ENCODE peak calls at places on chromosomes 5 and 9, in nine cellular contexts. One of them, this sample, is unnamed.

GRCh38 chr5:147427784-147428401 is 82.0 kb downstream of the DPYSL3 start:
- DNase-seq in HFFc6: no peak
- DNase-seq in choroid plexus epithelial cell: peak; percentile 75
- DNase-seq in CD8-positive, alpha-beta T cell: no peak
- DNase-seq in A549: no peak
- DNase-seq in mucosa of descending colon: no peak
- DNase-seq in heart left ventricle: no peak
- DNase-seq in GM10248: no peak
- DNase-seq in GM20000: no peak
- DNase-seq in this sample: peak; percentile 48

GRCh38 chr9:134433101-134433500 is 106.8 kb downstream of the RXRA start:
- DNase-seq in heart left ventricle: no peak
- DNase-seq in choroid plexus epithelial cell: peak; percentile 21
- DNase-seq in HFFc6: peak; percentile 49
- DNase-seq in CD8-positive, alpha-beta T cell: no peak
- DNase-seq in GM10248: no peak
- DNase-seq in A549: no peak
- DNase-seq in mucosa of descending colon: no peak
- DNase-seq in GM20000: no peak
- DNase-seq in this sample: no peak

GRCh38 chr5:142095035-142095434 is 13.5 kb upstream of the NDFIP1 start:
- DNase-seq in GM20000: no peak
- DNase-seq in choroid plexus epithelial cell: no peak
- DNase-seq in A549: no peak
- DNase-seq in CD8-positive, alpha-beta T cell: peak; percentile 18
- DNase-seq in GM10248: no peak
- DNase-seq in mucosa of descending colon: no peak
- DNase-seq in heart left ventricle: no peak
- DNase-seq in HFFc6: no peak
- DNase-seq in this sample: no peak

GRCh38 chr9:88196456-88196855 is 58.2 kb upstream of the SPATA31C2 start:
- DNase-seq in GM10248: no peak
- DNase-seq in choroid plexus epithelial cell: no peak
- DNase-seq in mucosa of descending colon: no peak
- DNase-seq in HFFc6: no peak
- DNase-seq in heart left ventricle: no peak
- DNase-seq in A549: no peak
- DNase-seq in CD8-positive, alpha-beta T cell: no peak
- DNase-seq in GM20000: no peak
- DNase-seq in this sample: no peak

GRCh38 chr5:179694561-179694960 is 4.2 kb upstream of the CANX start:
- DNase-seq in heart left ventricle: no peak
- DNase-seq in GM10248: no peak
- DNase-seq in HFFc6: no peak
- DNase-seq in GM20000: no peak
- DNase-seq in mucosa of descending colon: no peak
- DNase-seq in choroid plexus epithelial cell: no peak
- DNase-seq in CD8-positive, alpha-beta T cell: no peak
- DNase-seq in A549: no peak
- DNase-seq in this sample: no peak

GRCh38 chr5:3590253-3590966 is 5.2 kb upstream of the IRX1 start:
- DNase-seq in choroid plexus epithelial cell: no peak
- DNase-seq in HFFc6: no peak
- DNase-seq in heart left ventricle: no peak
- DNase-seq in CD8-positive, alpha-beta T cell: no peak
- DNase-seq in GM20000: no peak
- DNase-seq in GM10248: no peak
- DNase-seq in A549: no peak
- DNase-seq in mucosa of descending colon: no peak
- DNase-seq in this sample: no peak

GRCh38 chr9:87270241-87271234 is 227.1 kb upstream of the DAPK1 start:
- DNase-seq in GM20000: no peak
- DNase-seq in heart left ventricle: peak; percentile 63
- DNase-seq in choroid plexus epithelial cell: peak; percentile 85
- DNase-seq in GM10248: no peak
- DNase-seq in A549: no peak
- DNase-seq in CD8-positive, alpha-beta T cell: no peak
- DNase-seq in HFFc6: peak; percentile 94
- DNase-seq in mucosa of descending colon: no peak
- DNase-seq in this sample: peak; percentile 47

GRCh38 chr9:12457237-12457636 is 235.9 kb upstream of the TYRP1 start:
- DNase-seq in A549: no peak
- DNase-seq in CD8-positive, alpha-beta T cell: no peak
- DNase-seq in mucosa of descending colon: no peak
- DNase-seq in heart left ventricle: no peak
- DNase-seq in GM10248: no peak
- DNase-seq in GM20000: no peak
- DNase-seq in choroid plexus epithelial cell: no peak
- DNase-seq in HFFc6: no peak
- DNase-seq in this sample: no peak

GRCh38 chr5:84564311-84564710 is 179.6 kb upstream of the EDIL3 start:
- DNase-seq in CD8-positive, alpha-beta T cell: no peak
- DNase-seq in GM20000: no peak
- DNase-seq in A549: no peak
- DNase-seq in choroid plexus epithelial cell: no peak
- DNase-seq in GM10248: no peak
- DNase-seq in HFFc6: no peak
- DNase-seq in heart left ventricle: no peak
- DNase-seq in mucosa of descending colon: no peak
- DNase-seq in this sample: peak; percentile 57

GRCh38 chr5:149498724-149499336 is 52.4 kb downstream of the CSNK1A1 start:
- DNase-seq in choroid plexus epithelial cell: no peak
- DNase-seq in HFFc6: no peak
- DNase-seq in CD8-positive, alpha-beta T cell: no peak
- DNase-seq in GM10248: no peak
- DNase-seq in mucosa of descending colon: no peak
- DNase-seq in heart left ventricle: no peak
- DNase-seq in A549: no peak
- DNase-seq in GM20000: no peak
- DNase-seq in this sample: no peak

GRCh38 chr5:139705191-139705590 is 57.0 kb downstream of the CXXC5 start:
- DNase-seq in HFFc6: no peak
- DNase-seq in A549: no peak
- DNase-seq in CD8-positive, alpha-beta T cell: no peak
- DNase-seq in GM10248: no peak
- DNase-seq in GM20000: no peak
- DNase-seq in heart left ventricle: no peak
- DNase-seq in mucosa of descending colon: no peak
- DNase-seq in choroid plexus epithelial cell: no peak
- DNase-seq in this sample: no peak

GRCh38 chr5:14912206-14912605 is 40.6 kb upstream of the ANKH start:
- DNase-seq in A549: no peak
- DNase-seq in mucosa of descending colon: no peak
- DNase-seq in HFFc6: no peak
- DNase-seq in GM20000: no peak
- DNase-seq in CD8-positive, alpha-beta T cell: no peak
- DNase-seq in GM10248: no peak
- DNase-seq in heart left ventricle: no peak
- DNase-seq in choroid plexus epithelial cell: no peak
- DNase-seq in this sample: no peak

GRCh38 chr5:84436866-84437265 is 52.2 kb upstream of the EDIL3 start:
- DNase-seq in GM20000: no peak
- DNase-seq in CD8-positive, alpha-beta T cell: no peak
- DNase-seq in mucosa of descending colon: no peak
- DNase-seq in A549: no peak
- DNase-seq in heart left ventricle: no peak
- DNase-seq in GM10248: no peak
- DNase-seq in HFFc6: no peak
- DNase-seq in choroid plexus epithelial cell: peak; percentile 42
- DNase-seq in this sample: peak; percentile 72

DNA sequence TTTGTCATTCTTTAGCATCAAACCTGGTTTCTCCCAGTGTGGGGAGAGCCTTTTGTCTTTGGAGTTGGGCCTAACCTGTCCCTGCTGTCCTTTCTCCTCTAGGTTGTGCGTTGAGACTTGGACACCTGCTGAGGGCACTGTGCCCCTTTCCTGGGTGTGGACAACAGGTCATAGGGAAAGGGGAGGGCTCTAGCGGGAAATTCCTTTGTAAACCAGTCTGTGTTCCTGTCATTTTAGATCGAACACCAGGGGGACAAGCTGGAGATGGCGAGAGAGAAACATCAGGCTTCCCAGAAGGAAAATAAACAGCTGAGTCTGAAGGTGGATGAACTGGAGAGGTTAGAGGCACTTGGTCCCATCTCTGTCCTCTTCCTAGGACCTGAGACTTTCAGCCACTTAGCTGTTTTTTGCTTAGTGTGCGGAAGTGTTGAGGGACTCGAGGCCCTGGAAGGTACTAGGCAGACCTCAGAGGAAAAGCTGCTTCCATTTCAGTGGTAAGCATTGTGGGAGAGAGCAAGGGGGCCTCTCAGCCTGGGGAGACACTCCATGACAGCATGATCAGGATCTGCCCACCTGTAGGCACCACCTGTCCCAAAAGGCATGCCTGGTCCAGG is 8.6 kb upstream of the GLE1 start:
- DNase-seq in heart left ventricle: no peak
- DNase-seq in GM10248: no peak
- DNase-seq in choroid plexus epithelial cell: no peak
- DNase-seq in GM20000: no peak
- DNase-seq in CD8-positive, alpha-beta T cell: no peak
- DNase-seq in A549: no peak
- DNase-seq in HFFc6: no peak
- DNase-seq in mucosa of descending colon: no peak
- DNase-seq in this sample: no peak
- TF ChIP-seq CTCF in heart left ventricle: no peak
- TF ChIP-seq CTCF in GM10248: no peak
- TF ChIP-seq CTCF in choroid plexus epithelial cell: no peak
- TF ChIP-seq CTCF in GM20000: no peak
- TF ChIP-seq CTCF in CD8-positive, alpha-beta T cell: no peak
- TF ChIP-seq CTCF in A549: no peak
- TF ChIP-seq CTCF in HFFc6: peak; percentile 28
- TF ChIP-seq CTCF in mucosa of descending colon: no peak
- TF ChIP-seq CTCF in this sample: no peak

DNA sequence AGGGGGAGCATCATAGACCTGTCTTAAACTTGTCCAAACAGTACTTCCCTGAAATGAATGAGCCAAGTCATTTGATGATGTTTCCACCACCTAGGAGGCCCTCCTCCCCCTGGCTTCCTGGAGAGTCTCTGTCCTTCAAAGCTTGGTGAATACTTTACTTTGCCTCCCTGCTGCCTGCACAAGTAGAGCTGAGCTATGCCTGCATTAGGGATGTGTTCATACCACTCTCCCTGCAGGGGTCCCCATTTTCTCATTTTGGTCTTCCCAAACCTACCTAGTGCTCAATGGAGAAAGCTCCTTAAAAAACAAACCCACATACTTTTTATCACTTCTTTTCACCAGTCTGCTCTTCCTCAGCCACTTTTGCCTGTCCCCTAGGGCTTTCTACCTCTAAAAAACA is 7.7 kb downstream of the CCNI2 start:
- DNase-seq in GM10248: no peak
- DNase-seq in mucosa of descending colon: no peak
- DNase-seq in A549: no peak
- DNase-seq in GM20000: no peak
- DNase-seq in HFFc6: peak; percentile 41
- DNase-seq in CD8-positive, alpha-beta T cell: no peak
- DNase-seq in heart left ventricle: no peak
- DNase-seq in choroid plexus epithelial cell: peak; percentile 72
- DNase-seq in this sample: no peak
- TF ChIP-seq CTCF in GM10248: peak; percentile 2
- TF ChIP-seq CTCF in mucosa of descending colon: no peak
- TF ChIP-seq CTCF in A549: peak; percentile 14
- TF ChIP-seq CTCF in GM20000: no peak
- TF ChIP-seq CTCF in HFFc6: peak; percentile 62
- TF ChIP-seq CTCF in CD8-positive, alpha-beta T cell: no peak
- TF ChIP-seq CTCF in heart left ventricle: peak; percentile 22
- TF ChIP-seq CTCF in choroid plexus epithelial cell: peak; percentile 51
- TF ChIP-seq CTCF in this sample: peak; percentile 11

GRCh38 chr5:32116574-32117313 is 57.4 kb downstream of the GOLPH3 start:
- DNase-seq in choroid plexus epithelial cell: peak; percentile 22
- DNase-seq in mucosa of descending colon: no peak
- DNase-seq in A549: no peak
- DNase-seq in GM10248: no peak
- DNase-seq in CD8-positive, alpha-beta T cell: no peak
- DNase-seq in GM20000: no peak
- DNase-seq in HFFc6: no peak
- DNase-seq in heart left ventricle: no peak
- DNase-seq in this sample: peak; percentile 18

GRCh38 chr5:32110081-32110696 is 63.9 kb downstream of the GOLPH3 start:
- DNase-seq in mucosa of descending colon: no peak
- DNase-seq in A549: no peak
- DNase-seq in HFFc6: no peak
- DNase-seq in choroid plexus epithelial cell: no peak
- DNase-seq in GM20000: no peak
- DNase-seq in heart left ventricle: no peak
- DNase-seq in GM10248: no peak
- DNase-seq in CD8-positive, alpha-beta T cell: no peak
- DNase-seq in this sample: no peak

GRCh38 chr5:32115985-32116384 is 58.1 kb downstream of the GOLPH3 start:
- DNase-seq in HFFc6: no peak
- DNase-seq in heart left ventricle: no peak
- DNase-seq in A549: peak; percentile 15
- DNase-seq in mucosa of descending colon: no peak
- DNase-seq in GM10248: no peak
- DNase-seq in GM20000: no peak
- DNase-seq in CD8-positive, alpha-beta T cell: no peak
- DNase-seq in choroid plexus epithelial cell: peak; percentile 67
- DNase-seq in this sample: no peak
- TF ChIP-seq CTCF in HFFc6: peak; percentile 26
- TF ChIP-seq CTCF in heart left ventricle: no peak
- TF ChIP-seq CTCF in A549: no peak
- TF ChIP-seq CTCF in mucosa of descending colon: no peak
- TF ChIP-seq CTCF in GM10248: no peak
- TF ChIP-seq CTCF in GM20000: no peak
- TF ChIP-seq CTCF in CD8-positive, alpha-beta T cell: no peak
- TF ChIP-seq CTCF in choroid plexus epithelial cell: peak; percentile 50
- TF ChIP-seq CTCF in this sample: no peak

GRCh38 chr5:8827701-8828100 is 718.2 kb downstream of the SEMA5A start:
- DNase-seq in HFFc6: peak; percentile 12
- DNase-seq in choroid plexus epithelial cell: peak; percentile 54
- DNase-seq in A549: no peak
- DNase-seq in CD8-positive, alpha-beta T cell: no peak
- DNase-seq in heart left ventricle: no peak
- DNase-seq in GM20000: no peak
- DNase-seq in GM10248: no peak
- DNase-seq in mucosa of descending colon: no peak
- DNase-seq in this sample: peak; percentile 41

GRCh38 chr5:8825161-8825757 is 720.6 kb downstream of the SEMA5A start:
- DNase-seq in GM10248: no peak
- DNase-seq in choroid plexus epithelial cell: peak; percentile 44
- DNase-seq in mucosa of descending colon: no peak
- DNase-seq in heart left ventricle: no peak
- DNase-seq in CD8-positive, alpha-beta T cell: no peak
- DNase-seq in HFFc6: no peak
- DNase-seq in A549: no peak
- DNase-seq in GM20000: no peak
- DNase-seq in this sample: no peak

GRCh38 chr5:8829322-8830029 is 716.4 kb downstream of the SEMA5A start:
- DNase-seq in HFFc6: peak; percentile 97
- DNase-seq in heart left ventricle: no peak
- DNase-seq in GM20000: no peak
- DNase-seq in A549: peak; percentile 18
- DNase-seq in CD8-positive, alpha-beta T cell: no peak
- DNase-seq in choroid plexus epithelial cell: peak; percentile 99
- DNase-seq in GM10248: no peak
- DNase-seq in mucosa of descending colon: no peak
- DNase-seq in this sample: peak; percentile 99

GRCh38 chr5:8828596-8829321 is 717.1 kb downstream of the SEMA5A start:
- DNase-seq in CD8-positive, alpha-beta T cell: no peak
- DNase-seq in heart left ventricle: no peak
- DNase-seq in mucosa of descending colon: no peak
- DNase-seq in choroid plexus epithelial cell: peak; percentile 32
- DNase-seq in A549: no peak
- DNase-seq in HFFc6: peak; percentile 4
- DNase-seq in GM10248: no peak
- DNase-seq in GM20000: no peak
- DNase-seq in this sample: peak; percentile 25

GRCh38 chr5:8826491-8826890 is 719.4 kb downstream of the SEMA5A start:
- DNase-seq in HFFc6: no peak
- DNase-seq in CD8-positive, alpha-beta T cell: no peak
- DNase-seq in choroid plexus epithelial cell: no peak
- DNase-seq in heart left ventricle: no peak
- DNase-seq in mucosa of descending colon: no peak
- DNase-seq in GM20000: no peak
- DNase-seq in GM10248: no peak
- DNase-seq in A549: no peak
- DNase-seq in this sample: no peak
- TF ChIP-seq CTCF in HFFc6: no peak
- TF ChIP-seq CTCF in CD8-positive, alpha-beta T cell: no peak
- TF ChIP-seq CTCF in choroid plexus epithelial cell: no peak
- TF ChIP-seq CTCF in heart left ventricle: no peak
- TF ChIP-seq CTCF in mucosa of descending colon: no peak
- TF ChIP-seq CTCF in GM20000: no peak
- TF ChIP-seq CTCF in GM10248: no peak
- TF ChIP-seq CTCF in A549: no peak
- TF ChIP-seq CTCF in this sample: no peak